ENCODE peak calls at places on chromosomes 5 and 9, in four cellular contexts. N is hippocampal formation, W is brain microvascular endothelial cell, B is NCI-H510A treated with DMSO at 0.1 percent for 48 hours. E is an unnamed sample.

GRCh38 chr5:122413722-122414121 is 101.7 kb downstream of the SNCAIP start:
- DNase-seq in N (no peak), W (no peak), B (no peak), E (no peak)

GRCh38 chr5:27328480-27328879 is 290.1 kb upstream of the CDH9 start:
- DNase-seq in N (no peak), W (peak), B (no peak), E (peak)

GRCh38 chr9:14910178-14910805 is at the start of gene FREM1:
- DNase-seq in N (no peak), W (peak), B (peak), E (peak)

GRCh38 chr9:136995772-136996308 is 528 bp downstream of the CLIC3 start:
- DNase-seq in N (no peak), W (no peak), B (no peak), E (no peak)

GRCh38 chr5:138696501-138696900 is 56.7 kb upstream of the CTNNA1 start:
- DNase-seq in N (no peak), W (peak), B (no peak), E (peak)

GRCh38 chr5:38258319-38259061 is at the start of gene EGFLAM:
- DNase-seq in N (no peak), W (no peak), B (no peak), E (no peak)

GRCh38 chr9:136886610-136887597 is 588 bp downstream of the TRAF2 start:
- DNase-seq in N (no peak), W (no peak), B (peak), E (no peak)

GRCh38 chr9:87678650-87679355 is 47.1 kb upstream of the CTSL start:
- DNase-seq in N (peak), W (peak), B (peak), E (no peak)

GRCh38 chr9:128160603-128160987 is 530 bp downstream of the BBLN start:
- DNase-seq in N (no peak), W (peak), B (no peak), E (no peak)

GRCh38 chr5:1201327-1202025 is at the start of gene SLC6A19:
- DNase-seq in N (no peak), W (no peak), B (no peak), E (no peak)

GRCh38 chr5:58133631-58134296 is 326.1 kb downstream of the PLK2 start:
- DNase-seq in N (no peak), W (no peak), B (no peak), E (peak)

GRCh38 chr5:66223637-66224036 is 79.5 kb downstream of the SREK1 start:
- DNase-seq in N (no peak), W (no peak), B (no peak), E (no peak)

GRCh38 chr5:150946351-150946905 is 41.6 kb upstream of the ZNF300 start:
- DNase-seq in N (peak), W (peak), B (no peak), E (peak)

GRCh38 chr9:8366161-8366926 is 566.8 kb upstream of the DMAC1 start:
- DNase-seq in N (no peak), W (peak), B (no peak), E (peak)

GRCh38 chr9:85041737-85042136 is 372.2 kb downstream of the NTRK2 start:
- DNase-seq in N (no peak), W (no peak), B (no peak), E (no peak)

GRCh38 chr9:1460143-1460769 is 410.1 kb downstream of the DMRT2 start:
- DNase-seq in N (no peak), W (no peak), B (peak), E (no peak)

GRCh38 chr9:83629433-83630104 is 6.6 kb downstream of the IDNK start:
- DNase-seq in N (no peak), W (no peak), B (no peak), E (no peak)

GRCh38 chr9:127318651-127319167 is 54.1 kb downstream of the GARNL3 start:
- DNase-seq in N (no peak), W (peak), B (peak), E (peak)

GRCh38 chr9:120893917-120894316 is 16.9 kb upstream of the PHF19 start:
- DNase-seq in N (no peak), W (no peak), B (no peak), E (no peak)

GRCh38 chr5:57841671-57842375 is 359.2 kb upstream of the ACTBL2 start:
- DNase-seq in N (no peak), W (peak), B (no peak), E (peak)

GRCh38 chr5:157398310-157398709 is 61.7 kb upstream of the NIPAL4 start:
- DNase-seq in N (no peak), W (no peak), B (no peak), E (no peak)

GRCh38 chr5:50800410-50800809 is 134.0 kb downstream of the PARP8 start:
- DNase-seq in N (no peak), W (no peak), B (no peak), E (no peak)

GRCh38 chr5:159705948-159706347 is 210.3 kb upstream of the ADRA1B start:
- DNase-seq in N (no peak), W (peak), B (no peak), E (no peak)

GRCh38 chr9:16442622-16443021 is 427.8 kb downstream of the BNC2 start:
- DNase-seq in N (no peak), W (peak), B (no peak), E (peak)

GRCh38 chr5:69492391-69493234 is at the start of gene OCLN:
- DNase-seq in N (no peak), W (no peak), B (peak), E (no peak)

GRCh38 chr9:104860280-104860679 is 67.7 kb downstream of the ABCA1 start:
- DNase-seq in N (no peak), W (no peak), B (no peak), E (no peak)

GRCh38 chr5:17991775-17992174 is 357.5 kb downstream of the TAF11L14 start:
- DNase-seq in N (no peak), W (no peak), B (no peak), E (no peak)

GRCh38 chr5:76546497-76547102 is 76.6 kb downstream of the F2RL2 start:
- DNase-seq in N (no peak), W (no peak), B (no peak), E (no peak)

GRCh38 chr9:85600675-85601263 is 141.0 kb downstream of the AGTPBP1 start:
- DNase-seq in N (no peak), W (no peak), B (no peak), E (no peak)